ENCODE peak calls at places on chromosomes 11 and 22, in ten cellular contexts. E is HCT116; Q is Caco-2; J is K562; B is left ventricle myocardium inferior; F is A549; D is cardiac muscle cell; H is BE2C; L is Peyer's patch; K is CD4-positive, alpha-beta T cell. X is an unnamed sample.

GRCh38 chr22:46734830-46735453 is 3.1 kb downstream of the CERK start:
- DNase-seq in B (no peak), K (peak; percentile 73), L (peak; percentile 59), D (no peak), E (no peak), H (peak; percentile 60), Q (no peak), F (no peak), J (no peak), X (no peak)

GRCh38 chr22:44383071-44383575 is 70.4 kb upstream of the SHISAL1 start:
- DNase-seq in L (peak; percentile 19), Q (no peak), J (no peak), E (no peak), F (no peak), K (no peak), D (no peak), B (no peak), H (no peak), X (no peak)

GRCh38 chr22:46501701-46502100 is 35.7 kb downstream of the CELSR1 start:
- DNase-seq in F (peak; percentile 46), L (no peak), J (no peak), Q (no peak), B (no peak), H (no peak), K (no peak), D (peak; percentile 68), E (no peak), X (peak; percentile 60)

GRCh38 chr11:84855846-84856245 is 771.3 kb downstream of the DLG2 start:
- DNase-seq in J (no peak), K (no peak), H (no peak), Q (no peak), B (no peak), D (peak; percentile 6), F (no peak), E (no peak), L (no peak), X (peak; percentile 45)

GRCh38 chr11:19576054-19576453 is 136.6 kb upstream of the NAV2 start:
- DNase-seq in L (no peak), J (no peak), Q (no peak), B (no peak), E (no peak), F (no peak), D (no peak), K (no peak), H (no peak), X (no peak)

GRCh38 chr11:120249279-120250022 is 9.5 kb downstream of the POU2F3 start:
- DNase-seq in E (no peak), K (no peak), F (no peak), Q (no peak), B (no peak), J (no peak), H (no peak), L (no peak), D (no peak), X (no peak)

GRCh38 chr11:121199516-121199915 is 93.1 kb upstream of the SC5D start:
- DNase-seq in L (no peak), H (no peak), J (no peak), F (no peak), K (no peak), E (no peak), Q (no peak), B (no peak), D (peak; percentile 8), X (no peak)

GRCh38 chr11:32121012-32121411 is 30.1 kb downstream of the RCN1 start:
- DNase-seq in J (no peak), D (no peak), H (no peak), K (no peak), E (no peak), B (no peak), F (no peak), Q (no peak), L (no peak), X (no peak)

DNA sequence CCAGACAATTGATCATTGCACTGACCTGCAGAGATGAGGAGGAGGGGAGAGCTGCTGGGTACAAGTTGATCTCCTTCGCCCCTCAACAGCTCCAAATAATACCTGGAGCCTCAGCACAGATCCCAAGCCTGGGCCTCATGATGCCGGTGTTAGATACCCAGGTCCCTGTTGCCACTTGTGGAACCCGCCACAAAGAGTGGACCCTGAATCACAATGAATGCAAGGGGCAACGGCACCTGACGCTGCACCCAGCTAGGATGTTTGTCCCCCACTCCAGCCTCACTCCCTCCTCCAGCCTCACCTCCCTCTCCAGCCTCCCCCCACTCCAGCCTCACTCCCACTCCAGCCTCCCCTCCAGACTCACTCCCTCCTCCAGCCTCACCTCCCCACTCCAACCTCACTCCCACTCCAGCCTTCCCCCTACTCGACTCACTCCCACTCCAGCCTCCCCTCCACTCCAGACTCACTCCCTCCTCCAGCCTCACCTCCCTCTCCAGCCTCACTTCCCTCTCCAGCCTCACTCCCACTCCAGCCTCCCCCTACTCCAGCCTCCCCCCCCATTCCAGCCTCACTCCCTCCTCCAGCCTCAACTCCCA is 879.0 kb downstream of the BRD1 start:
- DNase-seq in D (no peak), E (no peak), H (no peak), F (no peak), J (no peak), Q (no peak), L (no peak), B (no peak), K (no peak), X (no peak)
- H3K9me3 ChIP-seq in D (no peaks in the 10 kb centered on the region), E (no peaks in the 10 kb centered on the region), H (no peaks in the 10 kb centered on the region), F (no peaks in the 10 kb centered on the region), J (no peaks in the 10 kb centered on the region), Q (no peaks in the 10 kb centered on the region), L (no peaks in the 10 kb centered on the region), B (no peaks in the 10 kb centered on the region), K (no peaks in the 10 kb centered on the region), X (no peaks in the 10 kb centered on the region)

GRCh38 chr22:42111798-42112197 is 18.8 kb downstream of the CYP2D6 start:
- DNase-seq in D (no peak), H (no peak), J (no peak), Q (no peak), B (no peak), F (no peak), L (no peak), K (no peak), E (no peak), X (no peak)

GRCh38 chr22:42108848-42109247 is 18.3 kb upstream of the NDUFA6 start:
- DNase-seq in K (no peak), E (no peak), J (no peak), H (no peak), L (no peak), D (no peak), B (no peak), Q (no peak), F (no peak), X (no peak)

GRCh38 chr22:42116848-42117424 is 13.7 kb downstream of the CYP2D6 start:
- DNase-seq in K (no peak), J (no peak), Q (no peak), B (no peak), D (peak; percentile 33), F (no peak), L (no peak), E (no peak), H (peak; percentile 54), X (no peak)

GRCh38 chr22:42114721-42115120 is 15.9 kb downstream of the CYP2D6 start:
- DNase-seq in Q (peak; percentile 47), H (peak; percentile 68), B (no peak), L (no peak), D (peak; percentile 30), E (peak; percentile 26), K (no peak), J (no peak), F (peak; percentile 34), X (no peak)
- TF ChIP-seq CTCF in Q (peak; percentile 34), H (peak; percentile 73), B (peak; percentile 45), L (no peak), D (peak; percentile 32), E (peak; percentile 50), K (no peak), J (peak; percentile 35), F (peak; percentile 12), X (peak; percentile 57)

DNA sequence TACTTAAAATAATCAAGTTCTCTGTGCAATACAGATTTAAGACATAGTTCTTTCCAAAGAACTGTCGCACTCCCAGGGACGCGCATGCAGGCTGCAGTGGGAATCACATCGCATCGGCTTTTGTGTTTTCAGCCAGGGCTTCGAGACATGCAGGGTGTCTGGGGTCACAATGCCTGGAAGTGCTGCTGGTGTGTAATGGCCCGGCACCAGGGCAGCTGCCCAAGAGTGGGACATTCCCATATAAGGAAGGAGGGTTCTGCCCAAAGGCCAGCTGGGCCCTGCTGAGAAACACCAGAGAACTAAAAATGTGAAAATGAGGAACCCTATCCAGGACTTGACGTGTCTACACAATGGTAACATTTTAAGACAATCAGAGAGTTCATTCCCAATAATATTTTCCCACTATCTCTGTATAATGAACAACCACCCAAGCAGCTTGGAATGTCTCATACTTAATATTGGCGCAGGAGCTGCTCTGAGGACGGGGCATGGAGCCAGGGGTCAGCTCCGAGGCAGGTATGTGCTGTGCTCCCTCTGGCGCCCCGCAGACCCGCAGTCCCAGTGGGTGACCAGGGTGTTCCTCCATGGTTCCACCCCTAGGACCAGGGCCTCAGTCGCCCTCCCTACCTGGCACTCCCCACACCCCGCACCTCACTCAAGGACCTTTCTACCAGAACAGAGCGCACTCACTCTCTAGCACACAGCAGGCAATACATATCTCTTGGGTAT is 11.3 kb downstream of the MCAT start:
- DNase-seq in J (no peak), F (no peak), E (no peak), B (no peak), Q (no peak), H (no peak), K (no peak), D (no peak), L (no peak), X (no peak)
- H3K9me3 ChIP-seq in J (no peaks in the 10 kb centered on the region), F (no peaks in the 10 kb centered on the region), E (no peaks in the 10 kb centered on the region), B (no peaks in the 10 kb centered on the region), Q (no peaks in the 10 kb centered on the region), H (no peaks in the 10 kb centered on the region), K (no peaks in the 10 kb centered on the region), D (no peaks in the 10 kb centered on the region), L (no peaks in the 10 kb centered on the region), X (no peaks in the 10 kb centered on the region)

GRCh38 chr11:60942207-60942606 is 9.8 kb downstream of the SLC15A3 start:
- DNase-seq in E (no peak), B (no peak), F (no peak), K (no peak), L (no peak), Q (no peak), D (no peak), J (no peak), H (no peak), X (peak; percentile 53)

GRCh38 chr11:60942970-60943565 is 8.9 kb downstream of the SLC15A3 start:
- DNase-seq in H (no peak), B (no peak), K (no peak), D (no peak), J (no peak), E (no peak), F (no peak), Q (no peak), L (no peak), X (peak; percentile 86)

GRCh38 chr11:60945295-60945667 is 6.7 kb downstream of the SLC15A3 start:
- DNase-seq in K (no peak), D (no peak), L (no peak), F (no peak), H (no peak), E (no peak), B (no peak), J (no peak), Q (no peak), X (no peak)

GRCh38 chr11:60946601-60947265 is 5.2 kb downstream of the SLC15A3 start:
- DNase-seq in D (no peak), B (no peak), F (no peak), Q (no peak), E (no peak), H (no peak), K (no peak), J (no peak), L (no peak), X (no peak)

DNA sequence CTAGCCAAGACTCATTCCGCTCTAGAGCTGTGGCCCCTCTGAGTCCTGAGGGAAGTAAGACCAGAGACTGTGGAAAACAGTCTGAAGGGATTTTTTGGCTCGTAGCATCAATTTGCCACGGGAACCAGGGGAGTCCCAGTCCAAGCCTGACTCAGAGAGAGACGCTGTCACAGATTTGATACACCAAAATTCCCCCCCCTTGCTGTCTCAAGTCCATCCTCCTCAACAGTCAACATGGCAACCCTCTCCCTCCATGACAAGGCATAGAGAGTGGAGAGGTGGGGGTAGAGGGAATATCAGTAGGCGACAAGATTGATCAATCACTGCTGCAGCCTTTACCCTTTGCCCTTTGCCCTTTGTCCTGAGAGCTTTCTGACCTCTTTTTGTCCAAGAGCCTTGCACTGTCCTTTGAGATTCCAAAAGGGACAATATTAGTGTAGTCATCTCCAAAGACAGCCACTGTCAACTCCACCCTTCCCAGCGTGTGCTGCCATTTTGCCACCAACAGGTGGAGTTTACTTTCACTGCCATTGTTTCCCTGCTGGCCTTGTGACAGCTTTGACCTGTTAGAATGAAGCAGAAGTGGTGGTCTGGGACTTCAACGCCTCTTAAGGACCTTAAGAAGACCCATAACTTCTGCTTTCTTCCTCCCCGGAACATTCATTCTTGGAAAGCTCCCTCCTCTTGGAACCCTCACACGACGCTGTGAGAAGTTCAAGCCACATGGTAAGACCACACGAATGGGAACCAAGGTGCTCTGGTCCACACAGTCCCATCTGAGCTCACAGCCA is 7.3 kb downstream of the SLC15A3 start:
- DNase-seq in F (peak; percentile 25), Q (no peak), K (no peak), D (no peak), J (peak; percentile 55), H (no peak), E (no peak), L (no peak), B (no peak), X (no peak)
- TF ChIP-seq CTCF in F (no peak), Q (no peak), K (peak; percentile 24), D (peak; percentile 21), J (peak; percentile 57), H (peak; percentile 32), E (peak; percentile 55), L (peak; percentile 20), B (peak; percentile 26), X (peak; percentile 32)